ENCODE peak calls at places on chromosomes 5 and 9, in nine cellular contexts. I is breast epithelium; M is CD8-positive, alpha-beta memory T cell; Z is Peyer's patch; U is aorta; W is MM.1S; E is sigmoid colon; N is hepatocyte; R is mesenchymal stem cell. T is an unnamed sample.

GRCh38 chr9:72843525-72844439 is 109.1 kb downstream of the ALDH1A1 start:
- DNase-seq in U (no peak), W (peak; percentile 56), Z (no peak), N (peak; percentile 25), I (no peak), M (no peak), E (no peak), R (peak; percentile 16), T (no peak)

GRCh38 chr5:60903356-60903755 is 41.5 kb downstream of the ERCC8 start:
- DNase-seq in R (no peak), M (no peak), Z (no peak), W (no peak), N (no peak), U (no peak), I (no peak), E (no peak), T (no peak)

GRCh38 chr5:128436825-128437224 is 101.2 kb downstream of the FBN2 start:
- DNase-seq in I (no peak), M (no peak), W (no peak), N (peak; percentile 42), R (peak; percentile 87), E (no peak), U (no peak), Z (no peak), T (no peak)

GRCh38 chr5:2739360-2740050 is 12.0 kb downstream of the IRX2 start:
- DNase-seq in Z (no peak), R (no peak), U (no peak), N (peak; percentile 50), M (no peak), I (no peak), W (no peak), E (no peak), T (no peak)

GRCh38 chr9:81388831-81389230 is 300.5 kb downstream of the TLE1 start:
- DNase-seq in I (no peak), N (no peak), R (no peak), W (no peak), Z (no peak), U (no peak), E (no peak), M (no peak), T (no peak)

GRCh38 chr5:54295658-54296276 is 14.6 kb downstream of the ARL15 start:
- DNase-seq in I (no peak), R (peak; percentile 33), W (no peak), N (no peak), U (no peak), Z (no peak), M (no peak), E (no peak), T (no peak)

GRCh38 chr5:139797856-139798510 is 2.4 kb downstream of the PSD2 start:
- DNase-seq in N (no peak), E (no peak), U (no peak), W (no peak), I (no peak), R (no peak), M (no peak), Z (no peak), T (no peak)

GRCh38 chr9:6680797-6681146 is 35.2 kb upstream of the GLDC start:
- DNase-seq in Z (peak; percentile 64), U (peak; percentile 87), E (no peak), M (peak; percentile 37), N (peak; percentile 77), I (peak; percentile 60), W (peak; percentile 49), R (peak; percentile 76), T (peak; percentile 64)

DNA sequence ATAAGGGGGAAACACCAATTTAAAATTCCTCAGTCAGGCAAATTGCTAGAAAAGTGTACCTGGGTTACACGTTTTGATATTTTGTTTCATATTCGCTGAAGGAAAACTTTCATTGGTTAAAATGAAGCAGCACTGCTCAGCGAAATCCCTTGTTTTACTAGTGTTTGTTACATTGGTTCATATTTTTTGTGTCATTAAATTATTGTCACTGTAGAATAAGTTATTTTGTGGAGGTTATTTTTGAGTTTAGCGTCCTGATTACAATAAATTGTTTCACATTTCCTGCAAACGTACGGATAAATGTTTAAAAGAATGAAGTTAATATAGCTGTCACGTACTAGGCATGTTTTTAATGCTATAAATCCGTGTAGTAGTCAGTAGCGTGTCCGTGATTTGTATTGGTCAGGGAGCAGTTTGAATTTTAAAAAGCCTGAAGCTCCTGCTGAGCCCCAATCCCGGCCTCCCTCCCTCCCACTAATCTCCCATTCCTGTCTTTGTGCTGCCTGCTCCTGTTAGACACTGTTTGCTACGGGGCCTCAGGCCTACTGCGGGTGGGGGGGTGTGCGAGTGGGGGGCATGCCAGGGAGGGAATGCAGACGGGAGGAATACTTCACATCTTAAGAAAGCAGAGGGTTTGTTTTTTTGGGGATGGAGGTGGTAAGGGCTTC is 2.0 kb downstream of the NIPBL start:
- DNase-seq in R (peak; percentile 62), U (peak; percentile 63), M (no peak), Z (no peak), I (no peak), E (peak; percentile 58), W (no peak), N (peak; percentile 39), T (no peak)
- H3K27ac ChIP-seq in R (no peak overlapping the region), U (no peak overlapping the region), M (peak overlapping the region; percentile 97), Z (peak overlapping the region; percentile 97), I (peak overlapping the region; percentile 99), E (peak overlapping the region; percentile 93), W (no peak overlapping the region), N (peak overlapping the region; percentile 99), T (peak overlapping the region; percentile 87)

DNA sequence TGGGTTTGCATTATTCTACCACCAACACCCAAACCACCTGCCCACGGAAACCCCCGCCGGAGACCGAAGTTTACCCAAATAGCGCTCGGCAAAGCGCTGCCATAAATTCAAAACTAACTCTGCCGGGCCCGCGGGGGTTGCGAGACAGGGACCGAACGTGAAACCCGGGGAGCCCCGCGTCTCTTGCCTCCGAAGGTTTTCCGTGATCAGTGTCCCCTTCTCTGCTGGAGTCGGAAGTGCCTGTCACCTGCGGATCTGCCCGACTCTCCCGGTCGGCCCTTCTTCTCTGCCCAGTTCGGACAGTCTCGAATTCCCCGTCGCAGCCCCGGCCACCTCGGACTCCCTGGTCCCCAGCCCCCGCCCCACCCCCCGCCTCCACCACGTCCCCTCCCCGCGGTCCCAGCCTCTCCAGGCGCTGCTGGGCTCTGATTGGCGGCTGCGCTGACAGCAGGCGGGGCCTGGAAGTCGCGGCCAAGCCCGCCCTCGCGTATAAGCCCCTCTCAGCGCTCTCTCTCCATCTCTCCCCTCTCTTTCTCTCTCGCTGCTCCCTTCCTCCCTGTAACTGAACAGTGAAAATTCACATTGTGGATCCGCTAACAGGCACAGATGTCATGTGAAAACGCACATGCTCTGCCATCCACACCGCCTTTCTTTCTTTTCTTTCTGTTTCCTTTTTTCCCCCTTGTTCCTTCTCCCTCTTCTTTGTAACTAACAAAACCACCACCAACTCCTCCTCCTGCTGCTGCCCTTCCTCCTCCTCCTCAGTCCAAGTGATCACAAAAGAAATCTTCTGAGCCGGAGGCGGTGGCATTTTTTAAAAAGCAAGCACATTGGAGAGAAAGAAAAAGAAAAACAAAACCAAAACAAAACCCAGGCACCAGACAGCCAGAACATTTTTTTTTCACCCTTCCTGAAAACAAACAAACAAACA is at the start of gene RORB:
- DNase-seq in M (peak; percentile 14), R (peak; percentile 36), Z (no peak), U (peak; percentile 84), I (no peak), N (peak; percentile 68), E (peak; percentile 71), W (peak; percentile 81), T (peak; percentile 38)
- H3K27me3 ChIP-seq in M (peaks cover 22% of the 10 kb centered on the region), R (peaks cover 61% of the 10 kb centered on the region), Z (peaks cover 9% of the 10 kb centered on the region), U (no peaks in the 10 kb centered on the region), I (no peaks in the 10 kb centered on the region), N (peaks cover 77% of the 10 kb centered on the region), E (peaks cover 12% of the 10 kb centered on the region), W (peaks cover 6% of the 10 kb centered on the region), T (peaks cover 85% of the 10 kb centered on the region)

GRCh38 chr9:107270580-107270979 is 12.5 kb upstream of the RAD23B start:
- DNase-seq in W (no peak), I (no peak), N (no peak), E (no peak), U (no peak), Z (no peak), R (no peak), M (no peak), T (no peak)
- H3K27ac ChIP-seq in W (no peak overlapping the region), I (peak overlapping the region; percentile 60), N (peak overlapping the region; percentile 60), E (no peak overlapping the region), U (no peak overlapping the region), Z (no peak overlapping the region), R (no peak overlapping the region), M (no peak overlapping the region), T (peak overlapping the region; percentile 18)

DNA sequence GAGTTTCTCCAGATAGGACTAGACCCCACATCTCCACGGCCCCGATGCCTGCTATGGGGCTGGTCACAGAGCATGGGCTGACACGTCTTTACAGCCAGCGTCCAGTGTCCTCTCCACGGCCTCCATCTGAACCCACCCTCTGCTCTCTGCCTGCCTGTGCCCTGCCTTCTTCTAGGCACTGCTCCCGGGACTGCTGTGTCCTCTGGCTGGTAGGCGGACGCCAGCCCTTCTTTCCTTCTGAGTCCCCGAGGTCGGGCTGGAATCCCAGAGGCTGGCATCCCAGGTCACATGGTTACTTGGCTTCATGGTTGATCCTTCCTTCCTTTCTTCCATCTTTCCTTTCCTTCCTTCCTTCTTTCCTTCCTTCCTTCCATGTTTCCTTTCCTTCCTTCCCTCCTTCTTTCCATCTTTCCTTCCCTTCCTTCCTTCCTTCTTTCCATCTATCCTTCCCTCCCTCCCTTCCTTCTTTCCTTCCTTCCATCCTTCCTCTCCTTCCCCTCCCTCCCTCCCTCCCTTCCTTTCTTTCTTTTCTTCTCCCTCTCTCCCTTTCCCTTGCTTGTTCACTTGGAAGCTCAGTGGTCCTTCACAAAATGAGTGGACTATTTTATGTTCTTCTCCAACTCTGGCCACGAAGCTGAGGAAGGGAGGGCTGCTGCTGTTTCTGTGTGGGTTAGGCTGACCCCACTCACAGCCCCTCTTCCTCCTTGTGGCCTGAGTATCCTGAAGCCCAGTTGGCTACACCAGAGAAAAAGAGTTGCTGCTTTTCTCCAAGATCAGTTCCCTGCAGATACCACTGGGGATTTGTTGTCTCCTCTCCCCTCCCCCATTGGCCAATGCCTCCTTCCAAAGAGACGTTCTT is 66.8 kb upstream of the NEURL1B start:
- DNase-seq in U (no peak), M (no peak), N (no peak), I (no peak), E (no peak), R (no peak), Z (no peak), W (no peak), T (no peak)
- H3K27me3 ChIP-seq in U (no peaks in the 10 kb centered on the region), M (no peaks in the 10 kb centered on the region), N (no peaks in the 10 kb centered on the region), I (no peaks in the 10 kb centered on the region), E (no peaks in the 10 kb centered on the region), R (peaks cover 78% of the 10 kb centered on the region), Z (no peaks in the 10 kb centered on the region), W (peaks cover 7% of the 10 kb centered on the region), T (no peaks in the 10 kb centered on the region)

DNA sequence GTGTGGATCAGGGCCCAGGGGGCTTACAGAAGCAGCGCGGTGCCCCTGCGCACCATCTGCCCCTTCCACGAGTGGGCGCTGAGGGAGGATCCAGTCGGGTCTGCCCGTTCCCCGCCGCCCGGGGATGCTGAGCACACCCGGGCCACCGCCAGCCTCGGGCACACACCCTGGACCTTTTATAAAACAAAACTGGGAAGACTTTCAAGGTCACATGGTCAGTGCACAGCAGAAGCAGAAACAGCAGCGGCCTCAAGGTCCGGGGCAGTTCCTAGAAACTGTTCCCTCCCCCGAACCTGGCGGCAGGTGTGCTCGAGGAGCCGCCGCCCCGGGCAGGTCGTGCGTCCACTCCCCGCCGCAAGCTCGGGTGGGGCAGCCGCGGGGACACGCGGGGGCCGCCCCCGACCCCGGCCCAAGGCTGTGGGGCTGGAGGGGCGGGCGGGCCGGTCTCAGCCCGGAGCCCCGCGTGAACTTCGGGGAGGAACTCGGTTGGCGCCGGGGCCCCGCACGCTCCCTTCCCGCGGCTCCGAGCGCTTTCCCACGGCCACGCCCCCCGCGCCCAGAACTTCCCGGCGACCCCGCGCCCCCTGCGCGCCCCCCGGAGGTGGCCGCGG is 619 bp upstream of the PPP1R26 start:
- DNase-seq in U (no peak), N (peak; percentile 73), Z (peak; percentile 18), I (no peak), W (peak; percentile 72), M (no peak), E (peak; percentile 73), R (peak; percentile 45), T (no peak)
- H3K27ac ChIP-seq in U (no peak overlapping the region), N (peak overlapping the region; percentile 81), Z (peak overlapping the region; percentile 63), I (peak overlapping the region; percentile 69), W (peak overlapping the region; percentile 20), M (no peak overlapping the region), E (peak overlapping the region; percentile 70), R (no peak overlapping the region), T (no peak overlapping the region)

T was measured in RWPE2.